ENCODE peak calls at places on chromosomes 11 and 22, in nine cellular contexts. G, W, V, H, K, N, T, S and J are unnamed samples.

GRCh38 chr11:32829680-32830412 is at the start of gene PRRG4:
- DNase-seq in G (peak), W (peak), V (peak), H (peak), K (no peak), N (peak), T (peak), S (peak), J (no peak)

GRCh38 chr22:44583076-44583760 is 85.2 kb upstream of the RTL6 start:
- DNase-seq in G (no peak), W (no peak), V (no peak), H (peak), K (no peak), N (peak), T (no peak), S (no peak), J (no peak)

GRCh38 chr11:94104734-94105133 is 23.9 kb upstream of the PANX1 start:
- DNase-seq in G (no peak), W (no peak), V (no peak), H (no peak), K (no peak), N (no peak), T (no peak), S (no peak), J (no peak)

GRCh38 chr11:27241316-27242122 is 121.5 kb downstream of the CCDC34 start:
- DNase-seq in G (no peak), W (no peak), V (no peak), H (no peak), K (peak), N (no peak), T (no peak), S (no peak), J (no peak)

GRCh38 chr22:38614331-38615122 is 41.7 kb downstream of the FAM227A start:
- DNase-seq in G (no peak), W (no peak), V (no peak), H (no peak), K (no peak), N (no peak), T (no peak), S (no peak), J (no peak)

GRCh38 chr22:30832407-30832987 is 136.1 kb downstream of the MORC2 start:
- DNase-seq in G (no peak), W (no peak), V (no peak), H (no peak), K (no peak), N (peak), T (no peak), S (no peak), J (no peak)

GRCh38 chr22:25598609-25599008 is 34.1 kb downstream of the GRK3 start:
- DNase-seq in G (no peak), W (no peak), V (no peak), H (no peak), K (no peak), N (no peak), T (no peak), S (no peak), J (no peak)

GRCh38 chr11:102395720-102396358 is 48.8 kb downstream of the BIRC2 start:
- DNase-seq in G (no peak), W (no peak), V (no peak), H (no peak), K (no peak), N (no peak), T (no peak), S (no peak), J (no peak)

GRCh38 chr22:36386900-36387663 is 685 bp downstream of the MYH9 start:
- DNase-seq in G (no peak), W (peak), V (peak), H (peak), K (no peak), N (peak), T (peak), S (no peak), J (no peak)

GRCh38 chr11:120031612-120032600 is 106.0 kb downstream of the TRIM29 start:
- DNase-seq in G (no peak), W (no peak), V (no peak), H (no peak), K (no peak), N (no peak), T (no peak), S (no peak), J (no peak)

GRCh38 chr11:95299078-95299611 is 68.1 kb upstream of the SESN3 start:
- DNase-seq in G (no peak), W (peak), V (no peak), H (no peak), K (no peak), N (no peak), T (no peak), S (no peak), J (no peak)

GRCh38 chr11:100682247-100682969 is 4.7 kb upstream of the ARHGAP42 start:
- DNase-seq in G (no peak), W (no peak), V (no peak), H (no peak), K (no peak), N (no peak), T (no peak), S (no peak), J (no peak)

GRCh38 chr11:70647188-70648166 is 249.1 kb downstream of the CTTN start:
- DNase-seq in G (no peak), W (no peak), V (no peak), H (no peak), K (no peak), N (no peak), T (no peak), S (no peak), J (no peak)

GRCh38 chr22:19955241-19956128 is 13.9 kb upstream of the TXNRD2 start:
- DNase-seq in G (no peak), W (no peak), V (no peak), H (no peak), K (no peak), N (no peak), T (no peak), S (no peak), J (no peak)

GRCh38 chr22:24133187-24133965 is 47.9 kb upstream of the SUSD2 start:
- DNase-seq in G (no peak), W (no peak), V (no peak), H (peak), K (no peak), N (no peak), T (peak), S (no peak), J (no peak)

GRCh38 chr22:39205344-39206021 is 39.3 kb downstream of the PDGFB start:
- DNase-seq in G (peak), W (no peak), V (peak), H (no peak), K (peak), N (peak), T (peak), S (no peak), J (no peak)

GRCh38 chr22:36865346-36865745 is 4.5 kb downstream of the NCF4 start:
- DNase-seq in G (no peak), W (peak), V (no peak), H (no peak), K (no peak), N (no peak), T (no peak), S (no peak), J (no peak)

GRCh38 chr11:122085264-122085663 is 30.8 kb downstream of the BLID start:
- DNase-seq in G (no peak), W (no peak), V (no peak), H (no peak), K (peak), N (no peak), T (no peak), S (no peak), J (no peak)

GRCh38 chr11:131198646-131199285 is 171.6 kb upstream of the NTM start:
- DNase-seq in G (no peak), W (no peak), V (no peak), H (no peak), K (no peak), N (no peak), T (no peak), S (no peak), J (no peak)

GRCh38 chr22:49623176-49623575 is 204.5 kb downstream of the BRD1 start:
- DNase-seq in G (no peak), W (no peak), V (no peak), H (no peak), K (no peak), N (no peak), T (no peak), S (no peak), J (no peak)

GRCh38 chr11:118241191-118242098 is 10.7 kb downstream of the MPZL3 start:
- DNase-seq in G (no peak), W (no peak), V (peak), H (no peak), K (no peak), N (no peak), T (peak), S (no peak), J (no peak)

GRCh38 chr22:27684856-27685255 is 116.7 kb downstream of the MN1 start:
- DNase-seq in G (no peak), W (no peak), V (no peak), H (no peak), K (no peak), N (no peak), T (no peak), S (no peak), J (no peak)

GRCh38 chr11:67353317-67354313 is at the start of gene POLD4:
- DNase-seq in G (peak), W (peak), V (peak), H (peak), K (peak), N (peak), T (peak), S (peak), J (peak)

GRCh38 chr11:36075053-36075452 is 131.2 kb downstream of the LDLRAD3 start:
- DNase-seq in G (no peak), W (no peak), V (no peak), H (no peak), K (peak), N (no peak), T (no peak), S (no peak), J (no peak)

GRCh38 chr11:66933508-66933907 is 24.7 kb downstream of the PC start:
- DNase-seq in G (no peak), W (no peak), V (no peak), H (no peak), K (no peak), N (no peak), T (no peak), S (no peak), J (no peak)